ENCODE peak calls at places on chromosomes 4 and X, in eight cellular contexts. F is posterior vena cava, U is tibial artery, Z is AG09319, T is mesothelial cell of epicardium, B is NCI-H1092, C is mammary epithelial cell, A is A549. K is an unnamed sample.

GRCh38 chr4:170853422-170854021 is 763.8 kb upstream of the AADAT start:
- DNase-seq in T (peak), B (no peak), Z (no peak), U (no peak), C (peak), A (peak), F (no peak), K (peak)

GRCh38 chr4:183468210-183469095 is 24.0 kb downstream of the CDKN2AIP start:
- DNase-seq in U (no peak), C (peak), T (no peak), A (peak), F (no peak), B (no peak), Z (no peak), K (no peak)

GRCh38 chr4:139167774-139168444 is 9.1 kb downstream of the ELF2 start:
- DNase-seq in F (no peak), C (peak), A (peak), Z (no peak), T (no peak), B (no peak), U (no peak), K (no peak)

GRCh38 chrX:119870626-119871131 is 854 bp downstream of the RNF113A start:
- DNase-seq in F (no peak), A (no peak), Z (no peak), U (peak), T (peak), B (no peak), C (peak), K (no peak)

GRCh38 chrX:1163231-1163630 is 49.2 kb downstream of the CRLF2 start:
- DNase-seq in U (no peak), B (no peak), F (no peak), Z (no peak), C (no peak), A (no peak), T (no peak), K (no peak)

GRCh38 chr4:23631255-23631950 is 258.4 kb downstream of the PPARGC1A start:
- DNase-seq in T (no peak), A (no peak), U (no peak), Z (no peak), C (no peak), B (no peak), F (no peak), K (no peak)

GRCh38 chr4:168859888-168860694 is 150.0 kb downstream of the CBR4 start:
- DNase-seq in T (no peak), Z (no peak), C (no peak), B (no peak), A (no peak), F (no peak), U (no peak), K (no peak)

GRCh38 chr4:185218312-185218711 is 8.9 kb downstream of the SNX25 start:
- DNase-seq in F (no peak), T (no peak), A (no peak), C (no peak), U (no peak), B (no peak), Z (no peak), K (no peak)

GRCh38 chrX:57565198-57565597 is 26.6 kb upstream of the ZXDB start:
- DNase-seq in T (no peak), U (no peak), B (no peak), Z (no peak), A (no peak), C (no peak), F (no peak), K (no peak)

GRCh38 chr4:143559757-143560147 is 46.2 kb downstream of the SMARCA5 start:
- DNase-seq in U (no peak), B (no peak), T (no peak), A (no peak), F (no peak), C (no peak), Z (no peak), K (no peak)

GRCh38 chr4:38980903-38981676 is 51.1 kb downstream of the TMEM156 start:
- DNase-seq in Z (peak), A (no peak), C (no peak), F (no peak), T (no peak), B (no peak), U (no peak), K (no peak)

GRCh38 chr4:3866813-3867129 is 100.6 kb downstream of the ADRA2C start:
- DNase-seq in C (no peak), T (no peak), U (no peak), F (no peak), A (no peak), Z (no peak), B (no peak), K (no peak)

GRCh38 chr4:139872274-139872673 is 206.7 kb downstream of the MGST2 start:
- DNase-seq in Z (peak), T (no peak), B (no peak), F (no peak), C (peak), A (peak), U (no peak), K (no peak)

GRCh38 chr4:72215198-72215597 is 183.4 kb downstream of the NPFFR2 start:
- DNase-seq in A (no peak), Z (no peak), C (no peak), F (no peak), U (no peak), T (no peak), B (no peak), K (no peak)

GRCh38 chr4:1406416-1406945 is at the start of gene NKX1-1:
- DNase-seq in T (no peak), B (no peak), A (no peak), F (peak), C (no peak), U (no peak), Z (no peak), K (no peak)

GRCh38 chr4:23937173-23937572 is 47.3 kb upstream of the PPARGC1A start:
- DNase-seq in Z (no peak), F (no peak), B (no peak), C (no peak), A (no peak), T (no peak), U (no peak), K (no peak)

GRCh38 chrX:131802836-131803626 is 220.1 kb upstream of the STK26 start:
- DNase-seq in T (no peak), A (peak), B (no peak), F (peak), C (peak), Z (peak), U (no peak), K (peak)

GRCh38 chr4:1337376-1337831 is 9.6 kb upstream of the UVSSA start:
- DNase-seq in T (no peak), Z (no peak), C (peak), B (no peak), F (no peak), U (no peak), A (no peak), K (no peak)

GRCh38 chrX:154516655-154517100 is 646 bp upstream of the FAM3A start:
- DNase-seq in T (peak), A (no peak), F (no peak), Z (no peak), C (no peak), U (peak), B (no peak), K (no peak)

GRCh38 chr4:113952452-113953029 is 26.9 kb downstream of the ARSJ start:
- DNase-seq in C (peak), B (peak), F (no peak), T (no peak), U (no peak), A (peak), Z (no peak), K (peak)

GRCh38 chr4:76267811-76268210 is 16.3 kb downstream of the FAM47E start:
- DNase-seq in Z (no peak), B (no peak), C (no peak), T (no peak), A (no peak), U (no peak), F (no peak), K (no peak)

GRCh38 chrX:32448945-32449344 is 762.4 kb downstream of the DMD start:
- DNase-seq in U (no peak), A (no peak), T (no peak), Z (no peak), F (no peak), B (no peak), C (no peak), K (no peak)

GRCh38 chr4:54961357-54961975 is 163.9 kb downstream of the KDR start:
- DNase-seq in F (no peak), A (peak), C (peak), B (peak), Z (no peak), T (no peak), U (no peak), K (no peak)

GRCh38 chrX:71103110-71103983 is 3.2 kb downstream of the CXorf65 start:
- DNase-seq in T (no peak), B (no peak), A (no peak), U (no peak), Z (no peak), C (no peak), F (no peak), K (no peak)